ENCODE peak calls at places on chromosomes 13 and 19, in four cellular contexts. One of them, this sample, is unnamed.

GRCh38 chr13:79346300-79346914 is 59.6 kb downstream of the RBM26 start:
- DNase-seq in GM12878: no peak
- DNase-seq in HepG2: no peak
- DNase-seq in H1: no peak
- DNase-seq in this sample: no peak

GRCh38 chr13:105441406-105441805 is 1094.1 kb downstream of the EFNB2 start:
- DNase-seq in H1: no peak
- DNase-seq in HepG2: no peak
- DNase-seq in GM12878: no peak
- DNase-seq in this sample: no peak

GRCh38 chr13:27079421-27079958 is 92.1 kb downstream of the USP12 start:
- DNase-seq in H1: peak
- DNase-seq in GM12878: no peak
- DNase-seq in HepG2: no peak
- DNase-seq in this sample: peak

GRCh38 chr13:111956261-111957151 is 110.4 kb upstream of the SOX1 start:
- DNase-seq in GM12878: no peak
- DNase-seq in H1: no peak
- DNase-seq in HepG2: no peak
- DNase-seq in this sample: no peak

GRCh38 chr13:112059457-112060317 is 7.3 kb upstream of the SOX1 start:
- DNase-seq in GM12878: no peak
- DNase-seq in HepG2: no peak
- DNase-seq in H1: no peak
- DNase-seq in this sample: no peak

GRCh38 chr19:16892868-16893685 is 4.3 kb downstream of the F2RL3 start:
- DNase-seq in HepG2: no peak
- DNase-seq in GM12878: no peak
- DNase-seq in H1: no peak
- DNase-seq in this sample: no peak

GRCh38 chr19:45767410-45767880 is 1.6 kb downstream of the SIX5 start:
- DNase-seq in H1: no peak
- DNase-seq in GM12878: no peak
- DNase-seq in HepG2: peak
- DNase-seq in this sample: no peak

GRCh38 chr19:40332669-40333068 is 15.5 kb downstream of the C19orf47 start:
- DNase-seq in GM12878: no peak
- DNase-seq in H1: no peak
- DNase-seq in HepG2: no peak
- DNase-seq in this sample: no peak

GRCh38 chr13:47085346-47085745 is 188.5 kb upstream of the HTR2A start:
- DNase-seq in H1: no peak
- DNase-seq in GM12878: no peak
- DNase-seq in HepG2: no peak
- DNase-seq in this sample: no peak

GRCh38 chr13:66809496-66809895 is 420.6 kb downstream of the PCDH9 start:
- DNase-seq in HepG2: no peak
- DNase-seq in H1: no peak
- DNase-seq in GM12878: no peak
- DNase-seq in this sample: no peak

GRCh38 chr19:14271830-14272229 is 65.9 kb upstream of the ADGRL1 start:
- DNase-seq in GM12878: no peak
- DNase-seq in H1: no peak
- DNase-seq in HepG2: no peak
- DNase-seq in this sample: no peak
- TF ChIP-seq SUZ12 in GM12878: no peak
- TF ChIP-seq SUZ12 in H1: no peak
- TF ChIP-seq SUZ12 in HepG2: no peak
- TF ChIP-seq SUZ12 in this sample: no peak

GRCh38 chr13:57634829-57635165 is 3.3 kb downstream of the PCDH17 start:
- DNase-seq in H1: no peak
- DNase-seq in GM12878: no peak
- DNase-seq in HepG2: no peak
- DNase-seq in this sample: no peak
- TF ChIP-seq ZNF274 in H1: no peak
- TF ChIP-seq ZNF274 in GM12878: no peak
- TF ChIP-seq ZNF274 in HepG2: no peak
- TF ChIP-seq ZNF274 in this sample: no peak

GRCh38 chr19:38665219-38665931 is 17.9 kb downstream of the ACTN4 start:
- DNase-seq in HepG2: no peak
- DNase-seq in GM12878: no peak
- DNase-seq in H1: no peak
- DNase-seq in this sample: no peak

GRCh38 chr19:38665950-38666661 is 18.7 kb downstream of the ACTN4 start:
- DNase-seq in HepG2: peak
- DNase-seq in H1: peak
- DNase-seq in GM12878: no peak
- DNase-seq in this sample: peak

GRCh38 chr19:38664503-38665211 is 17.2 kb downstream of the ACTN4 start:
- DNase-seq in H1: no peak
- DNase-seq in HepG2: no peak
- DNase-seq in GM12878: no peak
- DNase-seq in this sample: no peak

GRCh38 chr19:38667552-38668205 is 20.2 kb downstream of the ACTN4 start:
- DNase-seq in GM12878: no peak
- DNase-seq in H1: no peak
- DNase-seq in HepG2: no peak
- DNase-seq in this sample: no peak

GRCh38 chr19:38666662-38667448 is 19.4 kb downstream of the ACTN4 start:
- DNase-seq in HepG2: no peak
- DNase-seq in GM12878: no peak
- DNase-seq in H1: no peak
- DNase-seq in this sample: peak
- TF ChIP-seq YY1 in HepG2: no peak
- TF ChIP-seq YY1 in GM12878: no peak
- TF ChIP-seq YY1 in H1: no peak
- TF ChIP-seq YY1 in this sample: no peak

GRCh38 chr19:53994811-53995210 is 3.4 kb downstream of the CACNG6 start:
- DNase-seq in H1: no peak
- DNase-seq in HepG2: no peak
- DNase-seq in GM12878: no peak
- DNase-seq in this sample: no peak
- TF ChIP-seq SUZ12 in H1: no peak
- TF ChIP-seq SUZ12 in HepG2: no peak
- TF ChIP-seq SUZ12 in GM12878: no peak
- TF ChIP-seq SUZ12 in this sample: no peak

GRCh38 chr19:36010402-36010801 is 1.8 kb upstream of the SYNE4 start:
- DNase-seq in HepG2: no peak
- DNase-seq in H1: no peak
- DNase-seq in GM12878: no peak
- DNase-seq in this sample: no peak

GRCh38 chr19:36006955-36007354 is 1.7 kb downstream of the SYNE4 start:
- DNase-seq in H1: no peak
- DNase-seq in GM12878: no peak
- DNase-seq in HepG2: no peak
- DNase-seq in this sample: no peak

GRCh38 chr19:36009633-36010379 is 1.2 kb upstream of the SYNE4 start:
- DNase-seq in H1: no peak
- DNase-seq in GM12878: no peak
- DNase-seq in HepG2: no peak
- DNase-seq in this sample: no peak

GRCh38 chr19:36008336-36008978 is at the start of gene SYNE4:
- DNase-seq in HepG2: peak
- DNase-seq in GM12878: no peak
- DNase-seq in H1: no peak
- DNase-seq in this sample: no peak

GRCh38 chr19:36009220-36009619 is 607 bp upstream of the SYNE4 start:
- DNase-seq in HepG2: no peak
- DNase-seq in GM12878: no peak
- DNase-seq in H1: no peak
- DNase-seq in this sample: no peak
- TF ChIP-seq ZNF274 in HepG2: no peak
- TF ChIP-seq ZNF274 in GM12878: no peak
- TF ChIP-seq ZNF274 in H1: no peak
- TF ChIP-seq ZNF274 in this sample: no peak